ENCODE peak calls at places on chromosomes 16 and 17, in ten cellular contexts. X, N, E, B, Q, Z, R, Y, W and A are unnamed samples.
A peak's percentile ranks its signal among the peaks of the same experiment; 100 is the strongest.

GRCh38 chr16:72877374-72878028 is 170.4 kb downstream of the ZFHX3 start:
- DNase-seq in E (no peak), W (peak; percentile 42), Z (no peak), Y (no peak), Q (no peak), X (no peak), N (no peak), R (peak; percentile 85), B (no peak), A (peak; percentile 94)

GRCh38 chr17:64785050-64785449 is 122.9 kb upstream of the SMURF2 start:
- DNase-seq in N (no peak), Q (no peak), R (no peak), W (no peak), E (no peak), Z (no peak), Y (no peak), B (no peak), X (no peak), A (no peak)

GRCh38 chr17:17204041-17204591 is 2.0 kb downstream of the PLD6 start:
- DNase-seq in W (no peak), Y (no peak), X (no peak), R (no peak), Z (no peak), N (peak; percentile 60), E (no peak), B (no peak), Q (no peak), A (no peak)

GRCh38 chr17:4949321-4950074 is 1.2 kb upstream of the PFN1 start:
- DNase-seq in E (no peak), N (peak; percentile 75), Y (peak; percentile 73), W (peak; percentile 85), Q (peak; percentile 74), Z (peak; percentile 91), X (no peak), B (peak; percentile 64), R (peak; percentile 77), A (peak; percentile 83)

GRCh38 chr16:11263737-11264136 is 5.4 kb downstream of the TNP2 start:
- DNase-seq in E (no peak), W (no peak), B (no peak), Z (no peak), Q (no peak), X (no peak), Y (no peak), N (no peak), R (no peak), A (no peak)

GRCh38 chr17:27523712-27524111 is 67.5 kb downstream of the KSR1 start:
- DNase-seq in Y (no peak), R (peak; percentile 37), Q (no peak), E (no peak), Z (no peak), N (no peak), B (no peak), X (no peak), W (no peak), A (no peak)

GRCh38 chr17:43753488-43754129 is 5.0 kb downstream of the SOST start:
- DNase-seq in X (no peak), N (no peak), R (peak; percentile 8), B (no peak), E (no peak), Z (no peak), W (no peak), Y (no peak), Q (no peak), A (no peak)

GRCh38 chr17:56047321-56047720 is 106.0 kb upstream of the ANKFN1 start:
- DNase-seq in Y (no peak), E (no peak), N (no peak), R (no peak), X (no peak), Z (no peak), Q (no peak), W (no peak), B (peak; percentile 67), A (no peak)

GRCh38 chr17:17275991-17276390 is 5.1 kb downstream of the COPS3 start:
- DNase-seq in X (no peak), W (no peak), Y (no peak), R (no peak), N (no peak), Z (no peak), Q (no peak), B (no peak), E (no peak), A (no peak)

GRCh38 chr16:50245417-50246298 is 20.7 kb upstream of the ADCY7 start:
- DNase-seq in N (no peak), B (peak; percentile 15), E (peak; percentile 78), X (no peak), W (peak; percentile 58), Z (peak; percentile 58), Q (no peak), R (peak; percentile 88), Y (peak; percentile 57), A (peak; percentile 64)

GRCh38 chr16:75377971-75378386 is 55.3 kb downstream of the CFDP1 start:
- DNase-seq in Y (no peak), W (peak; percentile 84), X (peak; percentile 63), E (no peak), B (no peak), Q (no peak), Z (no peak), R (no peak), N (no peak), A (peak; percentile 72)